ENCODE peak calls at places on chromosomes 6 and 20, in five cellular contexts. A is H1, R is GM12878, V is HepG2, J is NT2/D1. L is an unnamed sample.

GRCh38 chr20:4830212-4830607 is 108.5 kb downstream of the PRND start:
- DNase-seq in J (no peak), R (no peak), A (no peak), V (no peak), L (no peak)

GRCh38 chr6:63272397-63272796 is 47.4 kb downstream of the LGSN start:
- DNase-seq in J (no peak), R (no peak), V (peak), A (no peak), L (peak)

GRCh38 chr20:44615876-44616603 is 33.7 kb downstream of the PKIG start:
- DNase-seq in R (no peak), A (no peak), J (no peak), V (no peak), L (no peak)

GRCh38 chr20:48411265-48411664 is 416.5 kb downstream of the PREX1 start:
- DNase-seq in J (no peak), R (no peak), A (no peak), V (no peak), L (no peak)

GRCh38 chr20:63052571-63053429 is 46.0 kb upstream of the BHLHE23 start:
- DNase-seq in J (no peak), A (no peak), V (no peak), R (no peak), L (no peak)

GRCh38 chr6:39686980-39687379 is 38.2 kb downstream of the KIF6 start:
- DNase-seq in R (no peak), A (no peak), J (no peak), V (no peak), L (no peak)

GRCh38 chr20:21241400-21241799 is 61.7 kb upstream of the XRN2 start:
- DNase-seq in R (no peak), J (no peak), A (no peak), V (no peak), L (no peak)

GRCh38 chr20:45781391-45781931 is 10.2 kb downstream of the WFDC3 start:
- DNase-seq in A (no peak), V (no peak), J (no peak), R (no peak), L (no peak)

GRCh38 chr20:21103582-21104465 is 2.3 kb downstream of the LINC00237 start:
- DNase-seq in J (no peak), R (no peak), V (no peak), A (peak), L (no peak)

GRCh38 chr6:170529839-170530520 is 23.1 kb downstream of the PSMB1 start:
- DNase-seq in J (peak), A (peak), V (peak), R (peak), L (peak)

GRCh38 chr20:30602424-30602823 is 655.0 kb upstream of the DEFB115 start:
- DNase-seq in R (no peak), J (no peak), V (no peak), A (no peak), L (no peak)

GRCh38 chr6:17930321-17930993 is 57.0 kb downstream of the KIF13A start:
- DNase-seq in A (no peak), V (peak), R (no peak), J (no peak), L (no peak)

GRCh38 chr20:52047811-52048302 is 143.7 kb downstream of the ZFP64 start:
- DNase-seq in V (no peak), R (no peak), A (peak), J (peak), L (no peak)

GRCh38 chr20:40134176-40134575 is 554.9 kb downstream of the MAFB start:
- DNase-seq in J (no peak), A (no peak), R (no peak), V (no peak), L (no peak)

GRCh38 chr20:33811763-33812672 is 870 bp downstream of the CHMP4B start:
- DNase-seq in J (no peak), R (no peak), V (peak), A (peak), L (no peak)

GRCh38 chr6:389622-390021 is 1.9 kb upstream of the IRF4 start:
- DNase-seq in A (no peak), R (peak), J (no peak), V (no peak), L (no peak)

GRCh38 chr6:26197736-26198625 is 110.8 kb downstream of the HFE start:
- DNase-seq in A (no peak), R (no peak), V (peak), J (no peak), L (no peak)

GRCh38 chr20:1033751-1034419 is 31.8 kb upstream of the RSPO4 start:
- DNase-seq in J (no peak), A (no peak), V (no peak), R (no peak), L (no peak)

GRCh38 chr20:10673176-10673830 is 496 bp downstream of the JAG1 start:
- DNase-seq in V (no peak), R (no peak), J (peak), A (peak), L (peak)

GRCh38 chr20:19375301-19375885 is 163.0 kb downstream of the SLC24A3 start:
- DNase-seq in J (no peak), R (no peak), V (no peak), A (no peak), L (no peak)

GRCh38 chr6:18215436-18215835 is 48.9 kb downstream of the DEK start:
- DNase-seq in A (peak), J (no peak), R (no peak), V (no peak), L (no peak)

GRCh38 chr6:64985726-64986125 is 721.3 kb downstream of the EYS start:
- DNase-seq in V (no peak), A (no peak), R (no peak), J (no peak), L (no peak)

GRCh38 chr6:156808287-156808686 is 31.1 kb downstream of the ARID1B start:
- DNase-seq in R (no peak), A (no peak), J (no peak), V (no peak), L (no peak)

GRCh38 chr6:132683543-132683942 is 24.6 kb upstream of the TAAR1 start:
- DNase-seq in R (no peak), V (peak), J (no peak), A (no peak), L (no peak)

GRCh38 chr6:132684998-132685397 is 26.0 kb upstream of the TAAR1 start:
- DNase-seq in R (no peak), V (no peak), A (no peak), J (no peak), L (no peak)

GRCh38 chr6:132690678-132691077 is 23.2 kb downstream of the VNN1 start:
- DNase-seq in J (no peak), R (no peak), A (no peak), V (no peak), L (no peak)

GRCh38 chr6:132684267-132684666 is 25.3 kb upstream of the TAAR1 start:
- DNase-seq in V (no peak), A (no peak), R (no peak), J (no peak), L (no peak)

DNA sequence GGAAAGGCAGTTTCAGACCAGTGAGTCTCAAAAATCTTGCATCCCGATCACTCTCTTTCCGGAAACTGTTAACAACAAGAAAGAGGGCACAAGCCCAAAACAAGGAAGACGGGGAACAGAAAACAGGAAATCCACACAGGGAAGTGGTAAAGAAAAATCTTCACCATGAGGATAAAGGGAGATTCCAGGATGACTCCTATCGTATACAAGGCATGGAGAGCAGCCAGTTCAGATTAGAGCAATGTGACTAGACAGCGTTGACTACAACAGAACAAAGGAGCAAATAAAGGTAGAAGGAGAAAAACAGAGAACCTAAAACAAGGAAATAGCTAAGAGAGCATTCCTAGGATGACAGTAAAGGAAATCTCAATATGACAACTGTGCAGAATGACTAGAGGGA is 26.5 kb downstream of the VNN1 start:
- DNase-seq in V (no peak), A (no peak), R (no peak), J (no peak), L (no peak)
- TF ChIP-seq SUZ12 in V (no peak), A (no peak), R (no peak), J (no peak), L (no peak)

GRCh38 chr6:139164001-139164400 is 29.1 kb downstream of the HECA start:
- DNase-seq in V (no peak), J (no peak), A (no peak), R (no peak), L (no peak)

GRCh38 chr6:139161169-139161568 is 26.3 kb downstream of the HECA start:
- DNase-seq in R (no peak), J (no peak), V (peak), A (no peak), L (no peak)

GRCh38 chr6:139159016-139159415 is 24.1 kb downstream of the HECA start:
- DNase-seq in R (no peak), J (no peak), A (no peak), V (no peak), L (no peak)

GRCh38 chr6:139165324-139165723 is 30.4 kb downstream of the HECA start:
- DNase-seq in A (no peak), R (no peak), J (no peak), V (no peak), L (no peak)

GRCh38 chr6:139161817-139162284 is 27.0 kb downstream of the HECA start:
- DNase-seq in A (no peak), R (peak), V (no peak), J (no peak), L (no peak)
- TF ChIP-seq SUZ12 in A (no peak), R (no peak), V (no peak), J (no peak), L (no peak)

DNA sequence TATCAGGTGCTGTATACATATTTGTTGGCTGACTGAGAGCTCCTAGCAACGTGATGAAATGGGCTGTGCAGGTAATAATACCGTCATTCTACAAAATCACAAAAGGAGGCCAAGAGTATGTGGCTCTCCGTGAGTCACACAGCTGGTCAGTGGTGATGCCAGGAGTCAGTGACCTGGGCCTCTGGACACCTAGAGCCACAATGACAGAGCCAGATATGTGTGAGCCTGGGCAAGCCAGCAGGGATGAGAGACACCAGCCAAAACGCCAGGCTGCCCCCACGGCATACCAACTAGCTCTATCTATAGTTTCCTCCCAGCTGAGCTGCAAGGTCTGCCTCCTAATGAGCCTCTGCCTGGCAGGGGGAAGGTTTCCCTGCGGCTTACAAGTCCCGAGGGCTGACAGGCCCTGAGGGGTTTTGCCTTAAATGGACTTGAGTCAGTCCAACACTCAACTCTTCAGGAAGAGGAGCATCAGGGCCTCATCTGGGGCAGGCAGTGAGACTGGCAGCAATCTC is 70.0 kb downstream of the CPNE5 start:
- DNase-seq in R (no peak), J (no peak), V (no peak), A (no peak), L (no peak)
- TF ChIP-seq SUZ12 in R (no peak), J (no peak), V (no peak), A (no peak), L (no peak)

GRCh38 chr6:14716499-14717146 is 529.2 kb upstream of the JARID2 start:
- DNase-seq in A (no peak), J (no peak), V (no peak), R (no peak), L (no peak)

GRCh38 chr6:14719273-14719672 is 526.6 kb upstream of the JARID2 start:
- DNase-seq in J (no peak), R (no peak), V (no peak), A (no peak), L (no peak)

GRCh38 chr6:14720411-14721102 is 525.3 kb upstream of the JARID2 start:
- DNase-seq in J (no peak), A (no peak), R (no peak), V (no peak), L (no peak)

GRCh38 chr6:14713966-14714631 is 531.8 kb upstream of the JARID2 start:
- DNase-seq in A (no peak), V (no peak), J (no peak), R (no peak), L (no peak)

GRCh38 chr6:14717307-14717706 is 528.6 kb upstream of the JARID2 start:
- DNase-seq in J (no peak), A (no peak), R (no peak), V (no peak), L (no peak)
- TF ChIP-seq SUZ12 in J (no peak), A (no peak), R (no peak), V (no peak), L (no peak)

GRCh38 chr6:22583230-22583629 is 13.9 kb downstream of the HDGFL1 start:
- DNase-seq in V (no peak), J (no peak), R (no peak), A (no peak), L (no peak)
- TF ChIP-seq SUZ12 in V (no peak), J (no peak), R (no peak), A (no peak), L (no peak)

GRCh38 chr6:13711726-13712484 is at the start of gene RANBP9:
- DNase-seq in A (peak), R (peak), J (peak), V (peak), L (peak)

GRCh38 chr6:13712485-13712990 is 903 bp upstream of the RANBP9 start:
- DNase-seq in A (no peak), R (no peak), V (no peak), J (no peak), L (no peak)

GRCh38 chr6:13711384-13711725 is 280 bp downstream of the RANBP9 start:
- DNase-seq in J (no peak), V (no peak), R (no peak), A (no peak), L (no peak)

GRCh38 chr6:13709698-13710551 is 1.7 kb downstream of the RANBP9 start:
- DNase-seq in V (peak), A (no peak), J (no peak), R (no peak), L (no peak)

GRCh38 chr6:13710552-13711383 is 867 bp downstream of the RANBP9 start:
- DNase-seq in R (no peak), V (peak), J (no peak), A (peak), L (peak)
- TF ChIP-seq SUZ12 in R (no peak), V (no peak), J (no peak), A (no peak), L (no peak)

GRCh38 chr6:106158816-106159215 is 72.7 kb downstream of the PRDM1 start:
- DNase-seq in A (no peak), V (no peak), J (no peak), R (no peak), L (no peak)
- TF ChIP-seq SUZ12 in A (no peak), V (no peak), J (no peak), R (no peak), L (no peak)

GRCh38 chr6:20542927-20543602 is 8.8 kb downstream of the CDKAL1 start:
- DNase-seq in R (peak), J (no peak), A (no peak), V (peak), L (no peak)
- TF ChIP-seq SUZ12 in R (no peak), J (no peak), A (no peak), V (no peak), L (no peak)

GRCh38 chr20:23551786-23552185 is 16.5 kb downstream of the CST9L start:
- DNase-seq in J (no peak), R (no peak), A (no peak), V (no peak), L (no peak)

GRCh38 chr20:23547613-23548012 is 20.7 kb downstream of the CST9L start:
- DNase-seq in A (no peak), R (no peak), V (no peak), J (no peak), L (no peak)

GRCh38 chr20:23548408-23548807 is 19.9 kb downstream of the CST9L start:
- DNase-seq in V (no peak), A (no peak), J (no peak), R (no peak), L (no peak)

GRCh38 chr20:23551383-23551782 is 16.9 kb downstream of the CST9L start:
- DNase-seq in A (no peak), R (no peak), V (no peak), J (no peak), L (no peak)

DNA sequence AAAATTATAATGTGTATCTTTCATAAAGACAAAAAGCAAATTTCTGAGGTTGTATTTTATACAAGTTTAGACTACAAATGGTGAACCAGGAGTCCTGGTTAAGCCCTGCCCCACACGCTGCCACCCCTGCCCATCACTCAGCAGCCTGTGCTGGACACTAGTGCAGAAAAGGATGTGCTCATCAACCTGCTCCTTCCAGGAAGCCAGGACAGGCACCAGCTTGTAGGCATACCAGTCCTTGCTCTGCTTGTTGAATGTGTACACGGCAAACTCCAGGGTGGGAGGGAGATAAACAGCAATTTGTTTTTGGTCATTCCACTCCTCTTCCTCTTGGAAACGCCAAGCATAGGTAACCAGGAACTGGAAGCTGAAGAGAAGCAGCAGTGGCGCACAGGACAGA is 18.1 kb downstream of the CST9L start:
- DNase-seq in J (no peak), V (no peak), R (no peak), A (no peak), L (no peak)
- TF ChIP-seq SUZ12 in J (no peak), V (no peak), R (no peak), A (no peak), L (no peak)

GRCh38 chr6:145890422-145890821 is 73.7 kb downstream of the SHPRH start:
- DNase-seq in A (no peak), V (no peak), J (no peak), R (no peak), L (no peak)

GRCh38 chr6:145891126-145891525 is 73.0 kb downstream of the SHPRH start:
- DNase-seq in A (no peak), V (peak), R (no peak), J (no peak), L (no peak)

GRCh38 chr6:145893586-145893985 is 70.6 kb downstream of the SHPRH start:
- DNase-seq in A (no peak), R (no peak), V (no peak), J (no peak), L (no peak)

GRCh38 chr6:145891565-145891964 is 72.6 kb downstream of the SHPRH start:
- DNase-seq in A (no peak), V (no peak), J (no peak), R (no peak), L (no peak)

GRCh38 chr6:145892026-145892425 is 72.1 kb downstream of the SHPRH start:
- DNase-seq in V (no peak), R (no peak), A (no peak), J (no peak), L (no peak)
- TF ChIP-seq SUZ12 in V (no peak), R (no peak), A (no peak), J (no peak), L (no peak)